ENCODE peak calls at places on chromosomes 7 and 10, in ten cellular contexts. N is Caki2; U is GM12865; M is activated T-helper 9 cell treated with anti-CD3 and anti-CD28 coated beads, Interleukin-2, amount 50 U/mL, for 16 hours; K is amniotic epithelial cell; L is WTC11; Y is RWPE1; Q is CD4-positive, alpha-beta T cell; X is HCEC 1CT; W is AG09309. H is an unnamed sample.

GRCh38 chr7:139232377-139232717 is 1.3 kb downstream of the UBN2 start:
- DNase-seq in N (no peak), U (peak; percentile 16), M (no peak), K (peak; percentile 43), L (no peak), Y (peak; percentile 21), Q (no peak), X (no peak), W (no peak), H (no peak)

GRCh38 chr7:79050592-79050991 is 402.9 kb downstream of the MAGI2 start:
- DNase-seq in N (no peak), U (no peak), M (no peak), K (peak; percentile 48), L (no peak), Y (peak; percentile 34), Q (no peak), X (no peak), W (peak; percentile 3), H (no peak)

GRCh38 chr7:112497481-112497880 is 16.7 kb downstream of the LSMEM1 start:
- DNase-seq in N (no peak), U (peak; percentile 28), M (no peak), K (peak; percentile 30), L (no peak), Y (no peak), Q (no peak), X (no peak), W (no peak), H (no peak)

GRCh38 chr10:131211965-131212619 is 99.4 kb downstream of the TCERG1L start:
- DNase-seq in N (no peak), U (no peak), M (no peak), K (no peak), L (no peak), Y (no peak), Q (no peak), X (no peak), W (no peak), H (no peak)

GRCh38 chr10:26839966-26840627 is 20.7 kb downstream of the ABI1 start:
- DNase-seq in N (no peak), U (no peak), M (no peak), K (peak; percentile 57), L (no peak), Y (no peak), Q (no peak), X (no peak), W (no peak), H (no peak)

GRCh38 chr10:61759751-61760150 is 97.0 kb downstream of the CABCOCO1 start:
- DNase-seq in N (no peak), U (no peak), M (no peak), K (no peak), L (no peak), Y (no peak), Q (no peak), X (no peak), W (no peak), H (no peak)

GRCh38 chr7:131507592-131508331 is 48.7 kb downstream of the PODXL start:
- DNase-seq in N (peak; percentile 58), U (peak; percentile 65), M (peak; percentile 71), K (peak; percentile 47), L (peak; percentile 81), Y (peak; percentile 59), Q (peak; percentile 76), X (peak; percentile 56), W (no peak), H (peak; percentile 14)

GRCh38 chr7:143884978-143885559 is 16.9 kb downstream of the TCAF1 start:
- DNase-seq in N (no peak), U (peak; percentile 18), M (no peak), K (peak; percentile 69), L (peak; percentile 87), Y (peak; percentile 37), Q (peak; percentile 11), X (peak; percentile 54), W (no peak), H (no peak)

H was measured in amniotic stem cell.